ENCODE peak calls at places on chromosomes 7 and 10, in six cellular contexts. F is tibial nerve; T is stimulated activated CD4-positive, alpha-beta T cell treated with anti-CD3 and anti-CD28 coated beads, TNF-alpha, amount 100 ng/mL, for 1 hour; I is SJSA1; W is fibroblast of the aortic adventitia; Y is NCI-H460. E is an unnamed sample.

GRCh38 chr10:25175527-25176420 is 973 bp downstream of the GPR158 start:
- DNase-seq in F (no peak), T (no peak), I (no peak), W (no peak), Y (no peak), E (peak)

GRCh38 chr7:117896339-117896738 is 23.1 kb upstream of the CTTNBP2 start:
- DNase-seq in F (no peak), T (no peak), I (no peak), W (no peak), Y (no peak), E (no peak)

GRCh38 chr7:144835166-144835611 is 664 bp downstream of the TPK1 start:
- DNase-seq in F (no peak), T (no peak), I (no peak), W (peak), Y (peak), E (peak)

GRCh38 chr7:131745645-131746248 is 189.3 kb upstream of the PODXL start:
- DNase-seq in F (no peak), T (no peak), I (no peak), W (peak), Y (peak), E (peak)

GRCh38 chr7:13288516-13288915 is 601.1 kb downstream of the ARL4A start:
- DNase-seq in F (no peak), T (no peak), I (no peak), W (no peak), Y (no peak), E (no peak)

GRCh38 chr7:48365010-48365409 is 193.8 kb downstream of the ABCA13 start:
- DNase-seq in F (no peak), T (no peak), I (no peak), W (no peak), Y (no peak), E (peak)

GRCh38 chr7:27606270-27607209 is 56.1 kb downstream of the HIBADH start:
- DNase-seq in F (no peak), T (no peak), I (peak), W (peak), Y (no peak), E (peak)

GRCh38 chr7:37039131-37039719 is 314.9 kb upstream of the AOAH start:
- DNase-seq in F (no peak), T (no peak), I (no peak), W (no peak), Y (no peak), E (no peak)

GRCh38 chr7:95472521-95473160 is 13.1 kb upstream of the ASB4 start:
- DNase-seq in F (no peak), T (no peak), I (no peak), W (peak), Y (no peak), E (peak)

GRCh38 chr10:102615361-102615760 is 28.9 kb upstream of the TRIM8 start:
- DNase-seq in F (no peak), T (no peak), I (peak), W (no peak), Y (no peak), E (no peak)

GRCh38 chr7:73802459-73802858 is 28.3 kb upstream of the CLDN4 start:
- DNase-seq in F (no peak), T (no peak), I (no peak), W (no peak), Y (no peak), E (no peak)